ENCODE peak calls at places on chromosomes 2 and 18, in nine cellular contexts. D, Z, E, L, G, F, S, P and U are unnamed samples.

GRCh38 chr2:63792523-63792922 is 49.2 kb upstream of the UGP2 start:
- DNase-seq in D (no peak), Z (peak; percentile 10), E (no peak), L (peak; percentile 75), G (peak; percentile 98), F (no peak), S (no peak), P (no peak), U (peak; percentile 94)

GRCh38 chr18:50297621-50298442 is 10.3 kb upstream of the CXXC1 start:
- DNase-seq in D (peak; percentile 89), Z (peak; percentile 81), E (peak; percentile 84), L (peak; percentile 76), G (peak; percentile 49), F (no peak), S (peak; percentile 77), P (peak; percentile 55), U (peak; percentile 79)

GRCh38 chr2:207274541-207274940 is 108.8 kb upstream of the KLF7 start:
- DNase-seq in D (no peak), Z (no peak), E (no peak), L (peak; percentile 44), G (no peak), F (no peak), S (no peak), P (no peak), U (no peak)

GRCh38 chr2:124668161-124668560 is 643.1 kb downstream of the CNTNAP5 start:
- DNase-seq in D (no peak), Z (no peak), E (no peak), L (no peak), G (no peak), F (no peak), S (no peak), P (no peak), U (peak; percentile 29)

GRCh38 chr2:205879362-205879761 is 197.1 kb downstream of the NRP2 start:
- DNase-seq in D (no peak), Z (no peak), E (no peak), L (no peak), G (no peak), F (no peak), S (peak; percentile 38), P (no peak), U (no peak)

GRCh38 chr2:102886216-102886893 is 124.5 kb downstream of the TMEM182 start:
- DNase-seq in D (no peak), Z (no peak), E (no peak), L (no peak), G (no peak), F (no peak), S (no peak), P (no peak), U (no peak)

GRCh38 chr2:50347355-50348044 is 684.4 kb downstream of the NRXN1 start:
- DNase-seq in D (no peak), Z (no peak), E (no peak), L (peak; percentile 27), G (no peak), F (no peak), S (peak; percentile 81), P (peak; percentile 45), U (no peak)

GRCh38 chr2:28623582-28624405 is 127.8 kb upstream of the PPP1CB start:
- DNase-seq in D (no peak), Z (no peak), E (no peak), L (no peak), G (no peak), F (no peak), S (no peak), P (no peak), U (no peak)

GRCh38 chr18:55934801-55935200 is 346.8 kb upstream of the TCF4 start:
- DNase-seq in D (no peak), Z (no peak), E (no peak), L (no peak), G (no peak), F (no peak), S (no peak), P (no peak), U (no peak)

GRCh38 chr2:110642360-110642759 is 35.5 kb downstream of the BUB1 start:
- DNase-seq in D (no peak), Z (no peak), E (no peak), L (no peak), G (no peak), F (no peak), S (no peak), P (no peak), U (no peak)

GRCh38 chr2:86211033-86211795 is 12.0 kb downstream of the MRPL35 start:
- DNase-seq in D (no peak), Z (no peak), E (no peak), L (no peak), G (no peak), F (no peak), S (no peak), P (no peak), U (no peak)

GRCh38 chr18:27120246-27120645 is 64.9 kb downstream of the CHST9 start:
- DNase-seq in D (no peak), Z (no peak), E (no peak), L (no peak), G (no peak), F (no peak), S (no peak), P (no peak), U (no peak)

GRCh38 chr2:239360008-239360407 is 40.8 kb downstream of the HDAC4 start:
- DNase-seq in D (no peak), Z (no peak), E (no peak), L (no peak), G (no peak), F (no peak), S (no peak), P (no peak), U (no peak)

GRCh38 chr18:10490401-10491289 is 35.2 kb upstream of the NAPG start:
- DNase-seq in D (peak; percentile 64), Z (peak; percentile 76), E (no peak), L (no peak), G (no peak), F (peak; percentile 8), S (peak; percentile 76), P (peak; percentile 31), U (no peak)

GRCh38 chr2:151827564-151828142 is 568 bp downstream of the ARL5A start:
- DNase-seq in D (no peak), Z (peak; percentile 28), E (no peak), L (peak; percentile 57), G (peak; percentile 18), F (no peak), S (peak; percentile 43), P (peak; percentile 18), U (peak; percentile 35)

GRCh38 chr2:69992310-69993047 is 31.0 kb upstream of the ASPRV1 start:
- DNase-seq in D (no peak), Z (no peak), E (no peak), L (no peak), G (no peak), F (no peak), S (no peak), P (no peak), U (no peak)

GRCh38 chr2:239543696-239544095 is 142.9 kb upstream of the HDAC4 start:
- DNase-seq in D (no peak), Z (no peak), E (no peak), L (no peak), G (no peak), F (no peak), S (no peak), P (no peak), U (no peak)

GRCh38 chr2:32738939-32739338 is 111.1 kb downstream of the TTC27 start:
- DNase-seq in D (no peak), Z (no peak), E (no peak), L (peak; percentile 59), G (no peak), F (no peak), S (no peak), P (no peak), U (no peak)

GRCh38 chr18:63206433-63207153 is 113.0 kb downstream of the BCL2 start:
- DNase-seq in D (no peak), Z (no peak), E (no peak), L (no peak), G (no peak), F (no peak), S (no peak), P (no peak), U (no peak)

GRCh38 chr2:11056614-11057013 is 98.7 kb upstream of the SLC66A3 start:
- DNase-seq in D (no peak), Z (no peak), E (no peak), L (peak; percentile 75), G (peak; percentile 84), F (no peak), S (no peak), P (no peak), U (peak; percentile 92)

GRCh38 chr2:241977557-241978300 is 108.2 kb downstream of the RTP5 start:
- DNase-seq in D (no peak), Z (no peak), E (no peak), L (no peak), G (no peak), F (no peak), S (no peak), P (no peak), U (no peak)

GRCh38 chr2:241984658-241985057 is 115.1 kb downstream of the RTP5 start:
- DNase-seq in D (no peak), Z (no peak), E (no peak), L (no peak), G (no peak), F (no peak), S (no peak), P (no peak), U (no peak)

GRCh38 chr18:3148930-3149535 is 70.7 kb downstream of the MYOM1 start:
- DNase-seq in D (no peak), Z (no peak), E (no peak), L (no peak), G (peak; percentile 45), F (no peak), S (no peak), P (no peak), U (peak; percentile 12)

GRCh38 chr2:36441816-36442215 is 86.2 kb downstream of the CRIM1 start:
- DNase-seq in D (no peak), Z (no peak), E (no peak), L (peak; percentile 74), G (peak; percentile 86), F (no peak), S (no peak), P (no peak), U (peak; percentile 66)

GRCh38 chr2:120441744-120442471 is 96.0 kb downstream of the INHBB start:
- DNase-seq in D (no peak), Z (peak; percentile 12), E (no peak), L (peak; percentile 77), G (no peak), F (no peak), S (peak; percentile 85), P (peak; percentile 33), U (no peak)

GRCh38 chr2:204730588-204730987 is 185.3 kb downstream of the PARD3B start:
- DNase-seq in D (no peak), Z (no peak), E (no peak), L (no peak), G (no peak), F (no peak), S (no peak), P (no peak), U (no peak)

GRCh38 chr2:69384618-69385081 is 2.4 kb downstream of the GFPT1 start:
- DNase-seq in D (no peak), Z (no peak), E (no peak), L (peak; percentile 31), G (no peak), F (no peak), S (no peak), P (no peak), U (peak; percentile 36)

GRCh38 chr18:34342960-34343359 is 118.2 kb upstream of the NOL4 start:
- DNase-seq in D (no peak), Z (no peak), E (no peak), L (peak; percentile 12), G (no peak), F (no peak), S (no peak), P (no peak), U (no peak)

GRCh38 chr2:128345436-128346165 is 26.9 kb upstream of the HS6ST1 start:
- DNase-seq in D (no peak), Z (no peak), E (no peak), L (no peak), G (no peak), F (no peak), S (no peak), P (no peak), U (no peak)

GRCh38 chr2:71613953-71614925 is 160.9 kb downstream of the DYSF start:
- DNase-seq in D (no peak), Z (no peak), E (peak; percentile 13), L (no peak), G (no peak), F (no peak), S (no peak), P (peak; percentile 1), U (no peak)

GRCh38 chr2:222383255-222383654 is 41.1 kb upstream of the SGPP2 start:
- DNase-seq in D (no peak), Z (no peak), E (no peak), L (no peak), G (no peak), F (no peak), S (no peak), P (no peak), U (no peak)